ENCODE peak calls at places on chromosomes 13 and 19, in eight cellular contexts. Z, Q, A, M, G, X, T and U are unnamed samples.

GRCh38 chr13:113161433-113161832 is 3.0 kb downstream of the PROZ start:
- DNase-seq in Z (no peak), T (peak; percentile 46), Q (no peak), M (no peak), X (no peak), A (no peak), G (no peak), U (no peak)

GRCh38 chr13:34432234-34432633 is 509.8 kb upstream of the NBEA start:
- DNase-seq in Q (no peak), Z (no peak), M (no peak), T (no peak), G (no peak), X (no peak), A (no peak), U (no peak)

GRCh38 chr13:113879506-113880360 is 15.9 kb upstream of the GAS6 start:
- DNase-seq in Z (no peak), X (no peak), Q (no peak), G (no peak), T (no peak), A (no peak), M (no peak), U (no peak)

GRCh38 chr19:10233946-10234345 is 2.8 kb upstream of the S1PR2 start:
- DNase-seq in M (no peak), T (no peak), G (no peak), X (no peak), A (no peak), Q (no peak), Z (no peak), U (no peak)

GRCh38 chr13:91592050-91593014 is 193.9 kb downstream of the GPC5 start:
- DNase-seq in Q (no peak), T (peak; percentile 18), M (no peak), A (no peak), G (no peak), Z (no peak), X (no peak), U (no peak)

GRCh38 chr13:107713314-107713713 is 502.0 kb downstream of the LIG4 start:
- DNase-seq in X (no peak), M (no peak), A (no peak), Z (no peak), Q (no peak), G (peak; percentile 1), T (no peak), U (no peak)

GRCh38 chr13:40153516-40153915 is 498.1 kb downstream of the COG6 start:
- DNase-seq in Q (no peak), A (no peak), G (no peak), M (no peak), Z (no peak), T (no peak), X (no peak), U (no peak)

GRCh38 chr19:6066661-6067646 is 43.3 kb downstream of the RFX2 start:
- DNase-seq in Z (peak; percentile 69), Q (peak; percentile 98), A (peak; percentile 95), M (peak; percentile 93), G (peak; percentile 98), X (peak; percentile 91), T (peak; percentile 87), U (peak; percentile 14)

GRCh38 chr13:94712287-94712811 is at the start of gene SOX21:
- DNase-seq in Z (no peak), M (no peak), X (no peak), A (no peak), T (peak; percentile 76), Q (no peak), G (no peak), U (no peak)

GRCh38 chr19:48746738-48747575 is at the start of gene IZUMO1:
- DNase-seq in G (peak; percentile 95), T (no peak), A (peak; percentile 91), Q (peak; percentile 67), Z (peak; percentile 33), M (peak; percentile 84), X (peak; percentile 73), U (no peak)

GRCh38 chr13:95301135-95301946 is at the start of gene ABCC4:
- DNase-seq in X (peak; percentile 75), G (peak; percentile 73), A (peak; percentile 90), M (peak; percentile 70), Z (no peak), Q (peak; percentile 72), T (peak; percentile 93), U (peak; percentile 32)

GRCh38 chr13:99033814-99034213 is 56.0 kb upstream of the DOCK9 start:
- DNase-seq in Q (peak; percentile 36), T (no peak), Z (no peak), G (peak; percentile 61), X (no peak), A (peak; percentile 47), M (no peak), U (no peak)

GRCh38 chr19:16559896-16560295 is 12.3 kb downstream of the SLC35E1 start:
- DNase-seq in G (peak; percentile 18), Z (no peak), M (no peak), A (no peak), X (no peak), Q (peak; percentile 23), T (peak; percentile 24), U (no peak)

GRCh38 chr13:37534181-37534580 is 64.4 kb downstream of the POSTN start:
- DNase-seq in G (peak; percentile 57), X (no peak), Q (peak; percentile 79), Z (peak; percentile 62), A (no peak), M (no peak), T (no peak), U (no peak)

GRCh38 chr13:77448689-77449088 is 86.8 kb upstream of the SCEL start:
- DNase-seq in G (no peak), M (no peak), T (no peak), Q (no peak), A (no peak), Z (no peak), X (no peak), U (no peak)

DNA sequence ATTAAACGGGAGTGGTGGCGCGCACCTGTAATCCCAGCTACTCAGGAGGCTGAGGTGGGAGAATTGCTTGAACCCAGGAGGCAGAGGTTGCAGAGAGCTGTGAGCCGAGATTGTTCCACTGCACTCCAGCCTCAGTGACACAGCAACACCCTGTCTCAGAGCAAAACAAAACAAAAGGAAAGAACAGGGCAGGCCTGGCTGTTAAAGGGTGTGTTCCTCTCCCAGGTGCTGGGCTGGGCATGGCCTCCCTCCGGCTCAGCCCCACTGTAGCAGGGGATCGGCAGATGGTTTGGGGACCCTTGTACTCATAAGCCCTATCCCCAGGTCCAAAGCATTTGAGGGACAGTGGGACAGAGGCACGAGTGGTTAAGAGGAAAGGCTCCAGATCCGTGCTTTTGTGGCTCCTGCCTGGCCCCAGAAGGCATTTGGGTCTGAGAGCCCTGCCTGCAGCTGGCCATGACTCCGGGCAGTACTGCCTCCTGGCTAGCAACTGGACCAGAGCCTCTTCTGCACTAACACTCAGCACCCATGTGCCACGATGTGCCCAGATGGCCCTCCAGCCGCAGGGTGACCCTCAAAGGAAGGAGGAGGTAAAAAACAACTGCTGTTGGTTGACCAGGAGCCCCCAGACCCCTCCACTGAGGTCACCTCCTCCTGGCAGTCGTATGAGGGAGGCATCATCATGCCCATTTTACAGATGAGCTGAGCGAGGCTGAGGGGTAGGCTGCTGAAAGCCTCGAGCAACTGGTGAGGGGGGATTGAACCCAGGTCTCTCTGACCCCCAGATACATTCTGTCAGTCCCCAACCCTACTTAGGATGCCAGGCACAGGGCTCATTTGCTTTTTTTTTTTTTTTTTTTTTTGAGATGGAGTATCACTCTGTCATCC is 10.0 kb downstream of the RFX1 start:
- DNase-seq in Q (no peak), X (no peak), G (no peak), T (peak; percentile 60), M (peak; percentile 11), A (no peak), Z (no peak), U (no peak)
- TF ChIP-seq CTCF in Q (no peak), X (no peak), G (no peak), T (no peak), M (no peak), A (no peak), Z (no peak), U (no peak)

DNA sequence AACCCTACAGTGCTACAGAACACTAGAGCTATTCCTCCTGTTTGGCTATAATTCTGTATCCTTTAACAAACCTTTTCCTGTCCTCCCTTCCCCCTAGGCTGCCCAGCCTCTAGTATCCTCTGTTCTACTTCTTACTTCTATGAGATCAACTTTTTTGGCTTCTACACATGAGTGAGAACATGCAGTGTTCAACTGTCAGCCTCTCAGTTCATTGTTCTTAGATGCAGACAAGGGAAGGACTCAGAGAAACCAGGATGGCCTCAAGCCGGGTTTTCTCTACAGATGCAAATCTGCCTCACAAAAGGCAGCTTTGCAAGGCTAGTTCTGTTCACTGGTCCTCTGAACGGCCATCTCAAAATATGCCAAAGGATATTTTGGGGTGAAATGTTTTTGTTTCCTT is 18.4 kb downstream of the AMER2 start:
- DNase-seq in G (no peak), X (no peak), Z (no peak), Q (no peak), T (no peak), M (no peak), A (no peak), U (no peak)
- TF ChIP-seq CTCF in G (no peak), X (no peak), Z (no peak), Q (no peak), T (no peak), M (no peak), A (no peak), U (no peak)

GRCh38 chr19:46076951-46077814 is 36.4 kb upstream of the IGFL4 start:
- DNase-seq in M (no peak), A (peak; percentile 91), Q (peak; percentile 73), G (peak; percentile 89), Z (peak; percentile 9), T (no peak), X (peak; percentile 67), U (no peak)

GRCh38 chr19:46076031-46076880 is 35.5 kb upstream of the IGFL4 start:
- DNase-seq in Q (no peak), M (no peak), X (no peak), T (no peak), A (no peak), Z (no peak), G (no peak), U (no peak)

GRCh38 chr19:46081928-46082727 is 41.3 kb upstream of the IGFL4 start:
- DNase-seq in M (no peak), X (no peak), G (peak; percentile 79), Q (peak; percentile 70), Z (no peak), A (peak; percentile 77), T (no peak), U (no peak)

GRCh38 chr19:46080561-46080960 is 39.8 kb upstream of the IGFL4 start:
- DNase-seq in Z (peak; percentile 77), M (no peak), Q (peak; percentile 92), G (peak; percentile 89), A (peak; percentile 26), X (no peak), T (no peak), U (no peak)

DNA sequence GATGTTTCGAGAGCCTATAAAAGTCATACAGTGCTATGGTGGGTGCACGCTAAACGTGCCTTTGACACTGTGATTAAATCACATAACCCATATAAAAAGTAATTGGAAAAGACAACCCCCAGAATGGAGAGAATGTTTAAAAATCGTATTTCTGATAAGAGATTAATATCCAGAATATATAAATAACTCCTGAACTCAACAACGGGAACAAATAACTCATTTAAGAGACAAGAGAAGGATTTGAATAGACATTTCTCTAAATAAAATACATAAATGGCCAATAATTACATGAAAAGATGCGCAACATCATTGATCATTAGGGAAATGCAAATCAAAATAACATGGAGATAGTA is 37.0 kb upstream of the IGFL4 start:
- DNase-seq in Q (no peak), Z (no peak), X (no peak), G (no peak), M (no peak), T (no peak), A (no peak), U (no peak)
- TF ChIP-seq CTCF in Q (no peak), Z (no peak), X (no peak), G (no peak), M (no peak), T (no peak), A (no peak), U (no peak)

GRCh38 chr13:108987945-108988344 is 358.5 kb downstream of the MYO16 start:
- DNase-seq in X (no peak), Q (peak; percentile 35), T (no peak), A (no peak), Z (no peak), M (no peak), G (no peak), U (no peak)
- TF ChIP-seq CTCF in X (no peak), Q (no peak), T (no peak), A (no peak), Z (no peak), M (no peak), G (no peak), U (no peak)